ENCODE peak calls at places on chromosomes 2 and 18, in eight cellular contexts. One of them, this sample, is unnamed.

GRCh38 chr2:97727296-97727695 is 13.9 kb downstream of the ZAP70 start:
- DNase-seq in GM12878: no peak
- DNase-seq in COR-L47: no peak
- DNase-seq in HFFc6: no peak
- DNase-seq in MCF 10A: no peak
- DNase-seq in frontal cortex: no peak
- DNase-seq in LoVo: no peak
- DNase-seq in amniotic epithelial cell: no peak
- DNase-seq in this sample: no peak

GRCh38 chr2:180291060-180291459 is 284.0 kb upstream of the CWC22 start:
- DNase-seq in GM12878: no peak
- DNase-seq in COR-L47: no peak
- DNase-seq in HFFc6: peak
- DNase-seq in MCF 10A: peak
- DNase-seq in frontal cortex: no peak
- DNase-seq in LoVo: no peak
- DNase-seq in amniotic epithelial cell: peak
- DNase-seq in this sample: no peak

GRCh38 chr2:207008105-207008990 is 69.0 kb downstream of the CPO start:
- DNase-seq in GM12878: no peak
- DNase-seq in COR-L47: no peak
- DNase-seq in HFFc6: peak
- DNase-seq in MCF 10A: peak
- DNase-seq in frontal cortex: peak
- DNase-seq in LoVo: no peak
- DNase-seq in amniotic epithelial cell: no peak
- DNase-seq in this sample: no peak

GRCh38 chr2:128438091-128438490 is 119.4 kb upstream of the HS6ST1 start:
- DNase-seq in GM12878: no peak
- DNase-seq in COR-L47: no peak
- DNase-seq in HFFc6: no peak
- DNase-seq in MCF 10A: no peak
- DNase-seq in frontal cortex: no peak
- DNase-seq in LoVo: no peak
- DNase-seq in amniotic epithelial cell: no peak
- DNase-seq in this sample: no peak

GRCh38 chr2:175579646-175580045 is 398.1 kb upstream of the ATP5MC3 start:
- DNase-seq in GM12878: no peak
- DNase-seq in COR-L47: no peak
- DNase-seq in HFFc6: no peak
- DNase-seq in MCF 10A: no peak
- DNase-seq in frontal cortex: no peak
- DNase-seq in LoVo: no peak
- DNase-seq in amniotic epithelial cell: no peak
- DNase-seq in this sample: no peak

GRCh38 chr2:217263796-217264195 is 403.9 kb upstream of the TNP1 start:
- DNase-seq in GM12878: no peak
- DNase-seq in COR-L47: no peak
- DNase-seq in HFFc6: no peak
- DNase-seq in MCF 10A: no peak
- DNase-seq in frontal cortex: no peak
- DNase-seq in LoVo: no peak
- DNase-seq in amniotic epithelial cell: no peak
- DNase-seq in this sample: no peak

GRCh38 chr2:9769171-9770005 is 73.9 kb upstream of the TAF1B start:
- DNase-seq in GM12878: no peak
- DNase-seq in COR-L47: peak
- DNase-seq in HFFc6: no peak
- DNase-seq in MCF 10A: peak
- DNase-seq in frontal cortex: no peak
- DNase-seq in LoVo: no peak
- DNase-seq in amniotic epithelial cell: peak
- DNase-seq in this sample: no peak

GRCh38 chr2:63486861-63487290 is 101.4 kb downstream of the WDPCP start:
- DNase-seq in GM12878: no peak
- DNase-seq in COR-L47: no peak
- DNase-seq in HFFc6: no peak
- DNase-seq in MCF 10A: peak
- DNase-seq in frontal cortex: no peak
- DNase-seq in LoVo: no peak
- DNase-seq in amniotic epithelial cell: no peak
- DNase-seq in this sample: no peak

GRCh38 chr2:229296016-229296415 is 24.9 kb upstream of the PID1 start:
- DNase-seq in GM12878: no peak
- DNase-seq in COR-L47: no peak
- DNase-seq in HFFc6: no peak
- DNase-seq in MCF 10A: peak
- DNase-seq in frontal cortex: no peak
- DNase-seq in LoVo: no peak
- DNase-seq in amniotic epithelial cell: peak
- DNase-seq in this sample: no peak

GRCh38 chr2:241324775-241325174 is 9.1 kb downstream of the SEPTIN2 start:
- DNase-seq in GM12878: no peak
- DNase-seq in COR-L47: no peak
- DNase-seq in HFFc6: no peak
- DNase-seq in MCF 10A: no peak
- DNase-seq in frontal cortex: no peak
- DNase-seq in LoVo: no peak
- DNase-seq in amniotic epithelial cell: no peak
- DNase-seq in this sample: no peak

GRCh38 chr2:19786408-19787058 is 115.2 kb downstream of the TTC32 start:
- DNase-seq in GM12878: no peak
- DNase-seq in COR-L47: no peak
- DNase-seq in HFFc6: peak
- DNase-seq in MCF 10A: peak
- DNase-seq in frontal cortex: no peak
- DNase-seq in LoVo: no peak
- DNase-seq in amniotic epithelial cell: peak
- DNase-seq in this sample: no peak

GRCh38 chr2:28152585-28153284 is 239.9 kb upstream of the FOSL2 start:
- DNase-seq in GM12878: no peak
- DNase-seq in COR-L47: no peak
- DNase-seq in HFFc6: no peak
- DNase-seq in MCF 10A: no peak
- DNase-seq in frontal cortex: no peak
- DNase-seq in LoVo: peak
- DNase-seq in amniotic epithelial cell: no peak
- DNase-seq in this sample: no peak

GRCh38 chr18:41966943-41967342 is 11.9 kb downstream of the PIK3C3 start:
- DNase-seq in GM12878: no peak
- DNase-seq in COR-L47: no peak
- DNase-seq in HFFc6: no peak
- DNase-seq in MCF 10A: no peak
- DNase-seq in frontal cortex: no peak
- DNase-seq in LoVo: no peak
- DNase-seq in amniotic epithelial cell: peak
- DNase-seq in this sample: no peak

GRCh38 chr2:98932164-98932563 is 3.9 kb downstream of the CRACDL start:
- DNase-seq in GM12878: no peak
- DNase-seq in COR-L47: peak
- DNase-seq in HFFc6: no peak
- DNase-seq in MCF 10A: no peak
- DNase-seq in frontal cortex: no peak
- DNase-seq in LoVo: no peak
- DNase-seq in amniotic epithelial cell: no peak
- DNase-seq in this sample: no peak

GRCh38 chr2:23002234-23002633 is 382.7 kb upstream of the KLHL29 start:
- DNase-seq in GM12878: no peak
- DNase-seq in COR-L47: no peak
- DNase-seq in HFFc6: no peak
- DNase-seq in MCF 10A: no peak
- DNase-seq in frontal cortex: no peak
- DNase-seq in LoVo: no peak
- DNase-seq in amniotic epithelial cell: no peak
- DNase-seq in this sample: no peak

GRCh38 chr18:41594582-41594981 is 360.5 kb upstream of the PIK3C3 start:
- DNase-seq in GM12878: no peak
- DNase-seq in COR-L47: no peak
- DNase-seq in HFFc6: no peak
- DNase-seq in MCF 10A: no peak
- DNase-seq in frontal cortex: no peak
- DNase-seq in LoVo: no peak
- DNase-seq in amniotic epithelial cell: no peak
- DNase-seq in this sample: no peak

GRCh38 chr18:5556317-5556974 is 12.6 kb upstream of the EPB41L3 start:
- DNase-seq in GM12878: no peak
- DNase-seq in COR-L47: no peak
- DNase-seq in HFFc6: no peak
- DNase-seq in MCF 10A: peak
- DNase-seq in frontal cortex: no peak
- DNase-seq in LoVo: no peak
- DNase-seq in amniotic epithelial cell: no peak
- DNase-seq in this sample: no peak

GRCh38 chr2:132651115-132652099 is 18.6 kb downstream of the LYPD1 start:
- DNase-seq in GM12878: no peak
- DNase-seq in COR-L47: no peak
- DNase-seq in HFFc6: peak
- DNase-seq in MCF 10A: peak
- DNase-seq in frontal cortex: no peak
- DNase-seq in LoVo: no peak
- DNase-seq in amniotic epithelial cell: no peak
- DNase-seq in this sample: no peak

GRCh38 chr2:58428286-58428552 is 187.1 kb upstream of the FANCL start:
- DNase-seq in GM12878: no peak
- DNase-seq in COR-L47: peak
- DNase-seq in HFFc6: no peak
- DNase-seq in MCF 10A: peak
- DNase-seq in frontal cortex: no peak
- DNase-seq in LoVo: no peak
- DNase-seq in amniotic epithelial cell: no peak
- DNase-seq in this sample: peak

GRCh38 chr2:107402330-107402729 is 424.4 kb upstream of the RGPD4 start:
- DNase-seq in GM12878: no peak
- DNase-seq in COR-L47: no peak
- DNase-seq in HFFc6: no peak
- DNase-seq in MCF 10A: no peak
- DNase-seq in frontal cortex: no peak
- DNase-seq in LoVo: no peak
- DNase-seq in amniotic epithelial cell: peak
- DNase-seq in this sample: no peak

This sample was measured in NCI-H1930.